ENCODE peak calls at places on chromosomes 7 and 10, in five cellular contexts. M is lung, E is uterus, B is GM06990, C is ovary. F is an unnamed sample.

GRCh38 chr10:86642499-86642898 is 11.8 kb upstream of the OPN4 start:
- DNase-seq in M (no peak), E (no peak), B (no peak), C (no peak), F (no peak)

GRCh38 chr7:98399462-98399861 is 1.4 kb downstream of the BAIAP2L1 start:
- DNase-seq in M (no peak), E (no peak), B (no peak), C (no peak), F (no peak)

GRCh38 chr7:31633894-31634494 is 53.0 kb upstream of the PPP1R17 start:
- DNase-seq in M (peak; percentile 44), E (peak; percentile 20), B (no peak), C (no peak), F (no peak)

GRCh38 chr10:103847909-103848468 is 7.4 kb downstream of the SH3PXD2A start:
- DNase-seq in M (no peak), E (no peak), B (no peak), C (no peak), F (no peak)

GRCh38 chr7:116083791-116084190 is 53.2 kb upstream of the TFEC start:
- DNase-seq in M (no peak), E (no peak), B (no peak), C (no peak), F (no peak)

GRCh38 chr7:132380065-132380464 is 196.2 kb downstream of the PLXNA4 start:
- DNase-seq in M (peak; percentile 32), E (peak; percentile 60), B (no peak), C (peak; percentile 76), F (peak; percentile 81)

GRCh38 chr7:4067874-4068273 is 614.2 kb upstream of the FOXK1 start:
- DNase-seq in M (no peak), E (no peak), B (no peak), C (no peak), F (peak; percentile 56)

GRCh38 chr7:31440511-31440910 is 73.4 kb upstream of the ITPRID1 start:
- DNase-seq in M (no peak), E (no peak), B (no peak), C (no peak), F (no peak)

GRCh38 chr10:79314761-79315601 is 32.3 kb upstream of the PPIF start:
- DNase-seq in M (no peak), E (peak; percentile 20), B (no peak), C (peak; percentile 22), F (no peak)

GRCh38 chr10:84715911-84716310 is 387.5 kb downstream of the CCSER2 start:
- DNase-seq in M (no peak), E (no peak), B (no peak), C (no peak), F (no peak)

GRCh38 chr10:25522946-25523608 is 348.3 kb downstream of the GPR158 start:
- DNase-seq in M (no peak), E (no peak), B (no peak), C (no peak), F (no peak)

GRCh38 chr10:49407552-49408137 is 11.8 kb upstream of the DRGX start:
- DNase-seq in M (peak; percentile 70), E (peak; percentile 35), B (no peak), C (peak; percentile 40), F (peak; percentile 72)
- TF ChIP-seq CTCF in M (peak; percentile 65), E (peak; percentile 57), B (peak; percentile 95), C (peak; percentile 16), F (peak; percentile 79)

GRCh38 chr10:33027088-33027487 is 69.1 kb upstream of the ITGB1 start:
- DNase-seq in M (no peak), E (no peak), B (no peak), C (no peak), F (no peak)

GRCh38 chr10:33032354-33033254 is 74.6 kb upstream of the ITGB1 start:
- DNase-seq in M (no peak), E (no peak), B (no peak), C (no peak), F (no peak)

GRCh38 chr10:33034931-33035330 is 76.9 kb upstream of the ITGB1 start:
- DNase-seq in M (no peak), E (no peak), B (no peak), C (no peak), F (no peak)

GRCh38 chr10:33031815-33032320 is 73.8 kb upstream of the ITGB1 start:
- DNase-seq in M (no peak), E (no peak), B (no peak), C (no peak), F (no peak)

GRCh38 chr10:33031171-33031570 is 73.1 kb upstream of the ITGB1 start:
- DNase-seq in M (no peak), E (no peak), B (no peak), C (no peak), F (no peak)
- H3K36me3 ChIP-seq in M (no peaks in the 10 kb centered on the region), E (no peaks in the 10 kb centered on the region), B (no peaks in the 10 kb centered on the region), C (no peaks in the 10 kb centered on the region), F (no peaks in the 10 kb centered on the region)

GRCh38 chr10:87659571-87660483 is at the start of gene PAPSS2:
- DNase-seq in M (peak; percentile 73), E (peak; percentile 43), B (peak; percentile 36), C (peak; percentile 60), F (peak; percentile 65)
- TF ChIP-seq CTCF in M (no peak), E (no peak), B (peak; percentile 16), C (no peak), F (no peak)

DNA sequence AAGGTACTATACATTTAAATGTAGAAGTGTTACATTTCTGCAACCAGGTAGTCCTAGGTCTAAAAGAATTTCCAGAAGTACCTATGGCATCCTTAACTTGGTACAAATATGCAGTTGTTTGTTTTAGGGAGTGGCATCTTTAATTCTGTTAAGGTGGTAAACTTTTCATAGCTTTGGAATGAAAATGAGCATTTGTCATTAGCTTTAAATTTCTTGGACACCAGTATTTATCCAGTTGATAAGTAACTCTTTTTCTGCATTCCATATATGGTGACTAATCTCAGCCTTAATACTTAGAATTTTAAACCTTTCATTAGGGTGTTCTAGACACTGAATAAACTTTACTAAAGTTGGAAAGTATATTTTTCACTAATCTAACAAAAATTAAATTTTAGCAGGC is 10.8 kb downstream of the SLF2 start:
- DNase-seq in M (no peak), E (no peak), B (no peak), C (no peak), F (no peak)
- H3K36me3 ChIP-seq in M (peaks cover 23% of the 10 kb centered on the region), E (no peaks in the 10 kb centered on the region), B (peaks cover 11% of the 10 kb centered on the region), C (no peaks in the 10 kb centered on the region), F (peaks cover 35% of the 10 kb centered on the region)

GRCh38 chr7:99928994-99929729 is at the start of gene GJC3:
- DNase-seq in M (peak; percentile 54), E (peak; percentile 33), B (no peak), C (peak; percentile 24), F (peak; percentile 63)
- TF ChIP-seq CTCF in M (peak; percentile 33), E (peak; percentile 12), B (peak; percentile 33), C (no peak), F (no peak)

GRCh38 chr7:47847207-47847606 is 101.1 kb downstream of the PKD1L1 start:
- DNase-seq in M (peak; percentile 16), E (no peak), B (no peak), C (no peak), F (no peak)
- H3K36me3 ChIP-seq in M (no peaks in the 10 kb centered on the region), E (no peaks in the 10 kb centered on the region), B (no peaks in the 10 kb centered on the region), C (no peaks in the 10 kb centered on the region), F (no peaks in the 10 kb centered on the region)

DNA sequence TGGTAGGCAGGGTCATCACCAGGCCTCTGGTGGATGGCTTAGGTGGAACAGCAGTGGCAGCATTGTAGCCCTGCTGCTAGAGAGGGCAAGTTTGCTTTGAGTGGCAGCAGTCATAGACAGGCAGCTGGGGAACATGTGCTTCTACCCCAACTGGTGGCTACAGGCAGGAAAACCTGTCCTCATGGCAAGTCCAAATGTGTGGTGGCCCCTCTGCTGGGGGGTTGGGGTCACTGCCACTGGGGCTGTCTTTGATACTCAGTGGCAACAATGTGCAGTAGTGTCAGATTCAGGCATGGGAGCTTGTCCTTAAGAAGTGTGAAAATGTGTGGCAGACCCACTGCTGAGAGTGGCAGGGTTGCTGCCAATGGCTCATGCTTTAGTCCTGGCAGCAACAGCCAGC is 186.2 kb upstream of the NPSR1 start:
- DNase-seq in M (no peak), E (no peak), B (no peak), C (no peak), F (no peak)
- TF ChIP-seq CTCF in M (no peak), E (no peak), B (no peak), C (no peak), F (no peak)

GRCh38 chr10:29725133-29725720 is 90.5 kb upstream of the SVIL start:
- DNase-seq in M (peak; percentile 41), E (no peak), B (no peak), C (no peak), F (peak; percentile 68)

GRCh38 chr10:29720149-29720548 is 85.4 kb upstream of the SVIL start:
- DNase-seq in M (no peak), E (no peak), B (no peak), C (no peak), F (no peak)

GRCh38 chr10:29723704-29724103 is 88.9 kb upstream of the SVIL start:
- DNase-seq in M (no peak), E (no peak), B (no peak), C (no peak), F (no peak)

GRCh38 chr10:29719281-29719675 is 84.5 kb upstream of the SVIL start:
- DNase-seq in M (no peak), E (no peak), B (no peak), C (no peak), F (no peak)

DNA sequence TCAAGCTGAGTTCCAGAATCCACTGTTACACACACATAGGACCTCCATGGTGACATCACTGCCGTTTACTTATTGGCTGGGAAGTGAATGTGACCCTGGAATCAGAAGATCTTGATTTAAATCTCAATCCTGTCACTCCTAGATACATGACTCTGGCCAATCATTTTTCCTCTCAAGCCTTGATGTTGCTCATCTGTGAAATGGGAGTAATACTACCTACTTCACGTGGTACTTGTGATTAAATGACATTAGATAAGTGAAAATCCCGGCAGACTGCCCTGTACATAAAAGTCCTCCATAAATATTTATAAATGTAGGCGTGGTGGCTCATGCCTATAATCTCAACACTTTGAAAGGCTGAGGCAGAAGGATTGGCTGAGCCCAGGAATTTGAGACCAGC is 88.0 kb upstream of the SVIL start:
- DNase-seq in M (no peak), E (peak; percentile 12), B (no peak), C (no peak), F (no peak)
- H3K36me3 ChIP-seq in M (no peaks in the 10 kb centered on the region), E (no peaks in the 10 kb centered on the region), B (no peaks in the 10 kb centered on the region), C (no peaks in the 10 kb centered on the region), F (no peaks in the 10 kb centered on the region)

GRCh38 chr10:131670341-131670740 is 230.5 kb upstream of the PPP2R2D start:
- DNase-seq in M (no peak), E (no peak), B (no peak), C (no peak), F (no peak)
- TF ChIP-seq CTCF in M (no peak), E (no peak), B (no peak), C (no peak), F (no peak)